ENCODE peak calls at places on chromosome 10, in six cellular contexts. C is K562, F is SK-N-SH, J is HepG2, K is H1, Y is GM12878. X is an unnamed sample.

GRCh38 chr10:124242791-124243190 is 149.4 kb upstream of the CHST15 start:
- DNase-seq in C (no peak), F (no peak), J (no peak), K (no peak), Y (no peak), X (no peak)

GRCh38 chr10:124883510-124884321 is 58.2 kb upstream of the ZRANB1 start:
- DNase-seq in C (no peak), F (no peak), J (no peak), K (no peak), Y (no peak), X (no peak)

GRCh38 chr10:79390551-79391229 is 43.4 kb downstream of the PPIF start:
- DNase-seq in C (peak; percentile 86), F (peak; percentile 32), J (no peak), K (peak; percentile 40), Y (no peak), X (peak; percentile 74)

GRCh38 chr10:97525086-97525485 is 26.4 kb downstream of the UBTD1 start:
- DNase-seq in C (no peak), F (no peak), J (no peak), K (no peak), Y (no peak), X (no peak)

GRCh38 chr10:43039629-43040481 is 37.0 kb upstream of the RET start:
- DNase-seq in C (no peak), F (peak; percentile 75), J (no peak), K (peak; percentile 39), Y (no peak), X (peak; percentile 71)

GRCh38 chr10:21807162-21807561 is 196.4 kb downstream of the DNAJC1 start:
- DNase-seq in C (peak; percentile 75), F (no peak), J (no peak), K (no peak), Y (no peak), X (no peak)

GRCh38 chr10:79159785-79160184 is 91.0 kb downstream of the ZMIZ1 start:
- DNase-seq in C (no peak), F (peak; percentile 87), J (no peak), K (no peak), Y (no peak), X (no peak)

GRCh38 chr10:77841711-77842375 is 84.7 kb downstream of the DLG5 start:
- DNase-seq in C (no peak), F (no peak), J (no peak), K (no peak), Y (no peak), X (no peak)

GRCh38 chr10:173741-174140 is 38.5 kb downstream of the ZMYND11 start:
- DNase-seq in C (no peak), F (no peak), J (no peak), K (no peak), Y (no peak), X (no peak)

GRCh38 chr10:122485670-122486069 is 24.3 kb downstream of the HTRA1 start:
- DNase-seq in C (no peak), F (no peak), J (no peak), K (no peak), Y (no peak), X (no peak)

GRCh38 chr10:71525721-71526120 is 129.0 kb downstream of the CDH23 start:
- DNase-seq in C (no peak), F (no peak), J (no peak), K (no peak), Y (no peak), X (no peak)

GRCh38 chr10:80599424-80599847 is 61.7 kb downstream of the SH2D4B start:
- DNase-seq in C (peak; percentile 82), F (peak; percentile 58), J (peak; percentile 20), K (peak; percentile 79), Y (peak; percentile 57), X (peak; percentile 69)

GRCh38 chr10:12050528-12050927 is 7.9 kb upstream of the UPF2 start:
- DNase-seq in C (no peak), F (no peak), J (no peak), K (no peak), Y (no peak), X (no peak)

GRCh38 chr10:132883391-132883881 is 58.9 kb downstream of the CFAP46 start:
- DNase-seq in C (no peak), F (no peak), J (no peak), K (no peak), Y (no peak), X (no peak)

GRCh38 chr10:103854687-103855423 is 521 bp downstream of the SH3PXD2A start:
- DNase-seq in C (no peak), F (peak; percentile 65), J (no peak), K (peak; percentile 76), Y (no peak), X (no peak)

GRCh38 chr10:80718024-80718423 is 180.3 kb downstream of the SH2D4B start:
- DNase-seq in C (peak; percentile 31), F (no peak), J (no peak), K (peak; percentile 29), Y (no peak), X (no peak)

GRCh38 chr10:30124706-30125105 is 65.3 kb upstream of the JCAD start:
- DNase-seq in C (no peak), F (no peak), J (no peak), K (no peak), Y (no peak), X (no peak)

GRCh38 chr10:33116293-33116697 is 158.3 kb upstream of the ITGB1 start:
- DNase-seq in C (no peak), F (peak; percentile 60), J (peak; percentile 53), K (peak; percentile 68), Y (no peak), X (no peak)

GRCh38 chr10:50260791-50261281 is 9.5 kb upstream of the ASAH2 start:
- DNase-seq in C (no peak), F (no peak), J (peak; percentile 53), K (no peak), Y (peak; percentile 71), X (no peak)

GRCh38 chr10:73018632-73019031 is 64.0 kb upstream of the PLA2G12B start:
- DNase-seq in C (no peak), F (no peak), J (no peak), K (no peak), Y (no peak), X (no peak)

GRCh38 chr10:86244296-86244695 is 122.3 kb downstream of the GRID1 start:
- DNase-seq in C (no peak), F (peak; percentile 86), J (no peak), K (no peak), Y (no peak), X (no peak)

GRCh38 chr10:70849582-70850016 is 33.9 kb downstream of the SGPL1 start:
- DNase-seq in C (no peak), F (no peak), J (peak; percentile 90), K (no peak), Y (no peak), X (no peak)

GRCh38 chr10:124683816-124684215 is 60.4 kb downstream of the FAM53B start:
- DNase-seq in C (no peak), F (no peak), J (no peak), K (no peak), Y (no peak), X (no peak)

GRCh38 chr10:120466006-120466405 is 9.0 kb downstream of the PLPP4 start:
- DNase-seq in C (no peak), F (no peak), J (no peak), K (no peak), Y (no peak), X (no peak)

GRCh38 chr10:117175215-117175900 is 21.9 kb upstream of the KCNK18 start:
- DNase-seq in C (no peak), F (peak; percentile 62), J (no peak), K (peak; percentile 75), Y (no peak), X (no peak)

GRCh38 chr10:78250313-78251040 is 216.8 kb downstream of the RPS24 start:
- DNase-seq in C (no peak), F (no peak), J (no peak), K (no peak), Y (no peak), X (peak; percentile 96)

GRCh38 chr10:102643346-102644065 is 773 bp upstream of the TRIM8 start:
- DNase-seq in C (peak; percentile 29), F (peak; percentile 76), J (peak; percentile 70), K (peak; percentile 72), Y (no peak), X (peak; percentile 87)

GRCh38 chr10:72126184-72126871 is 38.0 kb upstream of the SPOCK2 start:
- DNase-seq in C (peak; percentile 27), F (peak; percentile 45), J (peak; percentile 29), K (no peak), Y (no peak), X (no peak)

GRCh38 chr10:82889703-82890102 is 1014.7 kb downstream of the NRG3 start:
- DNase-seq in C (no peak), F (no peak), J (no peak), K (no peak), Y (no peak), X (no peak)

GRCh38 chr10:3104251-3104918 is 37.0 kb downstream of the PFKP start:
- DNase-seq in C (no peak), F (no peak), J (no peak), K (no peak), Y (no peak), X (no peak)

GRCh38 chr10:93917064-93917391 is 23.2 kb downstream of the SLC35G1 start:
- DNase-seq in C (no peak), F (no peak), J (no peak), K (no peak), Y (no peak), X (no peak)

GRCh38 chr10:58796242-58796641 is 283.6 kb downstream of the BICC1 start:
- DNase-seq in C (no peak), F (peak; percentile 66), J (no peak), K (no peak), Y (no peak), X (no peak)

GRCh38 chr10:82813856-82814255 is 938.9 kb downstream of the NRG3 start:
- DNase-seq in C (no peak), F (no peak), J (peak; percentile 2), K (no peak), Y (no peak), X (no peak)

GRCh38 chr10:110861930-110862677 is 9.6 kb upstream of the PDCD4 start:
- DNase-seq in C (no peak), F (no peak), J (no peak), K (no peak), Y (no peak), X (peak; percentile 61)

GRCh38 chr10:72223743-72224101 is 7.6 kb upstream of the ASCC1 start:
- DNase-seq in C (no peak), F (no peak), J (no peak), K (no peak), Y (no peak), X (no peak)

GRCh38 chr10:7040681-7041080 is 370.2 kb downstream of the SFMBT2 start:
- DNase-seq in C (no peak), F (no peak), J (no peak), K (no peak), Y (no peak), X (no peak)
- TF ChIP-seq GABPA in C (no peak), F (no peak), J (no peak), K (no peak), Y (no peak), X (no peak)

GRCh38 chr10:24259365-24260125 is 50.6 kb downstream of the KIAA1217 start:
- DNase-seq in C (no peak), F (no peak), J (no peak), K (no peak), Y (no peak), X (no peak)
- H3K4me3 ChIP-seq in C (no peak overlapping the region), F (no peak overlapping the region), J (no peak overlapping the region), K (no peak overlapping the region), Y (no peak overlapping the region), X (no peak overlapping the region)

GRCh38 chr10:62585211-62585758 is 211.1 kb downstream of the ZNF365 start:
- DNase-seq in C (no peak), F (no peak), J (no peak), K (no peak), Y (no peak), X (no peak)
- TF ChIP-seq GABPA in C (no peak), F (no peak), J (no peak), K (no peak), Y (no peak), X (no peak)

GRCh38 chr10:100825946-100826660 is 80.7 kb downstream of the PAX2 start:
- DNase-seq in C (no peak), F (no peak), J (no peak), K (no peak), Y (no peak), X (peak; percentile 44)
- H3K4me3 ChIP-seq in C (no peak overlapping the region), F (peak overlapping the region; percentile 38), J (peak overlapping the region; percentile 33), K (no peak overlapping the region), Y (no peak overlapping the region), X (no peak overlapping the region)

X was measured in HL-60.